ENCODE peak calls at places on chromosomes 4 and X, in five cellular contexts. J, D, N, X and F are unnamed samples.

GRCh38 chr4:108954880-108955279 is 192.0 kb upstream of the ETNPPL start:
- DNase-seq in J (no peak), D (no peak), N (no peak), X (no peak), F (no peak)

GRCh38 chr4:40180356-40180755 is 16.5 kb upstream of the RHOH start:
- DNase-seq in J (no peak), D (no peak), N (no peak), X (no peak), F (peak)

GRCh38 chr4:81069706-81070331 is 39.3 kb downstream of the BMP3 start:
- DNase-seq in J (peak), D (no peak), N (peak), X (peak), F (peak)

GRCh38 chrX:98350940-98351339 is 1467.2 kb downstream of the RPA4 start:
- DNase-seq in J (no peak), D (no peak), N (no peak), X (no peak), F (no peak)

GRCh38 chr4:166989886-166990285 is 244.4 kb downstream of the SPOCK3 start:
- DNase-seq in J (peak), D (no peak), N (no peak), X (no peak), F (no peak)

GRCh38 chr4:5757091-5757490 is 46.1 kb downstream of the EVC start:
- DNase-seq in J (no peak), D (no peak), N (no peak), X (no peak), F (no peak)

GRCh38 chr4:87718221-87718620 is 68.1 kb downstream of the DMP1 start:
- DNase-seq in J (no peak), D (no peak), N (no peak), X (no peak), F (no peak)

GRCh38 chrX:40546870-40547269 is 33.9 kb upstream of the ATP6AP2 start:
- DNase-seq in J (no peak), D (no peak), N (no peak), X (no peak), F (no peak)

GRCh38 chr4:22485751-22486150 is 30.1 kb downstream of the ADGRA3 start:
- DNase-seq in J (no peak), D (no peak), N (no peak), X (no peak), F (peak)